ENCODE peak calls at places on chromosomes 5 and 9, in seven cellular contexts. T, N, U, P, Y, K and S are unnamed samples.

GRCh38 chr5:110401881-110402280 is 324.6 kb downstream of the TMEM232 start:
- DNase-seq in T (no peak), N (no peak), U (no peak), P (no peak), Y (no peak), K (no peak), S (no peak)

GRCh38 chr5:143002459-143003327 is 232.5 kb downstream of the ARHGAP26 start:
- DNase-seq in T (peak), N (peak), U (peak), P (peak), Y (peak), K (peak), S (no peak)

GRCh38 chr5:65474129-65474711 is 7.5 kb downstream of the ADAMTS6 start:
- DNase-seq in T (no peak), N (no peak), U (no peak), P (no peak), Y (no peak), K (no peak), S (no peak)

GRCh38 chr5:138601444-138601843 is 26.2 kb upstream of the HSPA9 start:
- DNase-seq in T (no peak), N (peak), U (no peak), P (peak), Y (peak), K (no peak), S (no peak)

GRCh38 chr5:62152394-62153123 is 153.4 kb upstream of the KIF2A start:
- DNase-seq in T (no peak), N (no peak), U (no peak), P (no peak), Y (no peak), K (no peak), S (no peak)

GRCh38 chr9:83701769-83702168 is 6.0 kb downstream of the UBQLN1 start:
- DNase-seq in T (no peak), N (no peak), U (no peak), P (no peak), Y (peak), K (no peak), S (no peak)

GRCh38 chr5:104793031-104793430 is 1230.4 kb upstream of the NUDT12 start:
- DNase-seq in T (no peak), N (no peak), U (no peak), P (no peak), Y (no peak), K (no peak), S (no peak)

GRCh38 chr9:129111762-129112151 is 542 bp downstream of the PTPA start:
- DNase-seq in T (no peak), N (peak), U (peak), P (peak), Y (peak), K (no peak), S (no peak)

GRCh38 chr5:96432245-96433065 is 593 bp downstream of the PCSK1 start:
- DNase-seq in T (no peak), N (no peak), U (no peak), P (no peak), Y (no peak), K (no peak), S (no peak)

GRCh38 chr5:29379619-29380018 is 1813.9 kb upstream of the CDH6 start:
- DNase-seq in T (no peak), N (no peak), U (no peak), P (no peak), Y (no peak), K (no peak), S (no peak)

GRCh38 chr5:79111960-79112702 is 522 bp downstream of the BHMT start:
- DNase-seq in T (no peak), N (no peak), U (no peak), P (no peak), Y (no peak), K (no peak), S (no peak)

GRCh38 chr9:70421272-70422180 is 7.1 kb upstream of the KLF9 start:
- DNase-seq in T (no peak), N (no peak), U (peak), P (peak), Y (peak), K (no peak), S (no peak)

GRCh38 chr5:111069839-111070238 is 1.7 kb upstream of the TSLP start:
- DNase-seq in T (no peak), N (no peak), U (no peak), P (no peak), Y (peak), K (no peak), S (no peak)

GRCh38 chr5:174187481-174187880 is 142.0 kb downstream of the NSG2 start:
- DNase-seq in T (no peak), N (no peak), U (no peak), P (no peak), Y (no peak), K (no peak), S (no peak)

GRCh38 chr5:154002093-154002492 is 36.6 kb downstream of the FAM114A2 start:
- DNase-seq in T (no peak), N (no peak), U (no peak), P (no peak), Y (peak), K (no peak), S (no peak)

GRCh38 chr9:126419475-126419874 is 92.8 kb downstream of the MVB12B start:
- DNase-seq in T (no peak), N (no peak), U (no peak), P (no peak), Y (no peak), K (no peak), S (no peak)

GRCh38 chr5:166493627-166494026 is 1797.8 kb upstream of the WWC1 start:
- DNase-seq in T (no peak), N (no peak), U (no peak), P (no peak), Y (no peak), K (no peak), S (no peak)

GRCh38 chr9:78214492-78214891 is 21.4 kb upstream of the CEP78 start:
- DNase-seq in T (no peak), N (no peak), U (no peak), P (no peak), Y (no peak), K (no peak), S (no peak)

GRCh38 chr5:38455797-38456330 is 100.6 kb downstream of the LIFR start:
- DNase-seq in T (no peak), N (no peak), U (no peak), P (no peak), Y (no peak), K (no peak), S (peak)

GRCh38 chr9:101445353-101446029 is 9.9 kb upstream of the ALDOB start:
- DNase-seq in T (no peak), N (no peak), U (no peak), P (no peak), Y (peak), K (no peak), S (no peak)

GRCh38 chr9:121938621-121939020 is 154.5 kb downstream of the TTLL11 start:
- DNase-seq in T (no peak), N (no peak), U (no peak), P (no peak), Y (no peak), K (no peak), S (no peak)

GRCh38 chr5:94777163-94777885 is 158.9 kb downstream of the SLF1 start:
- DNase-seq in T (no peak), N (no peak), U (no peak), P (no peak), Y (no peak), K (no peak), S (no peak)

GRCh38 chr5:20524956-20525529 is 537.0 kb upstream of the CDH18 start:
- DNase-seq in T (no peak), N (no peak), U (no peak), P (no peak), Y (no peak), K (no peak), S (no peak)

GRCh38 chr5:141737485-141737884 is 55.5 kb upstream of the ARAP3 start:
- DNase-seq in T (no peak), N (no peak), U (no peak), P (no peak), Y (no peak), K (no peak), S (no peak)

GRCh38 chr9:76400534-76401096 is 6.4 kb upstream of the RFK start:
- DNase-seq in T (no peak), N (no peak), U (no peak), P (no peak), Y (peak), K (no peak), S (no peak)

GRCh38 chr5:179822444-179822990 is 1.8 kb downstream of the SQSTM1 start:
- DNase-seq in T (peak), N (no peak), U (no peak), P (no peak), Y (no peak), K (no peak), S (no peak)

GRCh38 chr5:179825655-179826182 is 5.0 kb downstream of the SQSTM1 start:
- DNase-seq in T (no peak), N (peak), U (no peak), P (no peak), Y (no peak), K (no peak), S (no peak)

GRCh38 chr5:179824745-179825112 is 4.0 kb downstream of the SQSTM1 start:
- DNase-seq in T (no peak), N (no peak), U (no peak), P (no peak), Y (no peak), K (no peak), S (no peak)

GRCh38 chr5:179822059-179822432 is 1.3 kb downstream of the SQSTM1 start:
- DNase-seq in T (no peak), N (no peak), U (no peak), P (no peak), Y (no peak), K (no peak), S (no peak)

GRCh38 chr5:179823937-179824744 is 3.4 kb downstream of the SQSTM1 start:
- DNase-seq in T (peak), N (no peak), U (no peak), P (no peak), Y (no peak), K (no peak), S (no peak)
- TF ChIP-seq POLR2A in T (no peak), N (no peak), U (no peak), P (no peak), Y (no peak), K (no peak), S (no peak)

GRCh38 chr5:157718529-157718928 is 12.7 kb upstream of the THG1L start:
- DNase-seq in T (no peak), N (no peak), U (peak), P (no peak), Y (peak), K (no peak), S (no peak)
- TF ChIP-seq CTCF in T (peak), N (peak), U (peak), P (peak), Y (peak), K (peak), S (peak)

GRCh38 chr9:107625383-107625984 is 135.9 kb upstream of the KLF4 start:
- DNase-seq in T (peak), N (no peak), U (no peak), P (no peak), Y (no peak), K (no peak), S (no peak)
- H3K4me3 ChIP-seq in T (no peak), N (no peak), U (no peak), P (no peak), Y (no peak), K (no peak), S (no peak)

GRCh38 chr5:103360475-103360874 is 101.9 kb downstream of the MACIR start:
- DNase-seq in T (no peak), N (no peak), U (no peak), P (no peak), Y (no peak), K (no peak), S (no peak)

GRCh38 chr5:103366938-103367549 is 108.5 kb downstream of the MACIR start:
- DNase-seq in T (no peak), N (no peak), U (no peak), P (no peak), Y (no peak), K (no peak), S (no peak)

GRCh38 chr5:103367722-103368121 is 109.2 kb downstream of the MACIR start:
- DNase-seq in T (no peak), N (no peak), U (no peak), P (no peak), Y (no peak), K (no peak), S (no peak)

GRCh38 chr5:103362211-103362610 is 103.6 kb downstream of the MACIR start:
- DNase-seq in T (no peak), N (no peak), U (no peak), P (no peak), Y (peak), K (no peak), S (no peak)

GRCh38 chr5:103364074-103364473 is 105.5 kb downstream of the MACIR start:
- DNase-seq in T (no peak), N (no peak), U (no peak), P (no peak), Y (peak), K (no peak), S (no peak)
- TF ChIP-seq POLR2A in T (no peak), N (no peak), U (no peak), P (no peak), Y (no peak), K (no peak), S (no peak)

DNA sequence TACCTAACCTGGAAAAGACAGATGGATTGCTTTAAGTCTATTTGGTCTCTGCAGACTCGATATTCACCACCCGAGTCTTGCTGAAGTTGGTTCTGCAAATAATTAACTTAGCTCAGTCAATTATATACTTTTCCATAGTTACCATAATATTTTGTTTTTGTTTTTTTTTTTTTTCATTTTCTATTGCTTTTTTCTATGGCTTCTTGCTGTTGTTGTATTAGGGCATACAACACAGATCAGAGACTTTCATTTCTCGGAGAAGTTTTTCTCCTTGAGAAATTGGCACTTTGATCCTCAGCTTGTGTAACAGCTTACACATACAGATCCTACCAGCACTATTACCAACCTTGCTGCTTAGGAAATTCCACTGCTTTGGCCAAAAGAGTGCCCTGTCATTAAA is 88.0 kb downstream of the GPR21 start:
- DNase-seq in T (no peak), N (no peak), U (no peak), P (no peak), Y (no peak), K (no peak), S (no peak)
- TF ChIP-seq CTCF in T (no peak), N (no peak), U (no peak), P (no peak), Y (no peak), K (no peak), S (no peak)

GRCh38 chr9:18189876-18190670 is 283.9 kb upstream of the ADAMTSL1 start:
- DNase-seq in T (no peak), N (no peak), U (no peak), P (no peak), Y (peak), K (no peak), S (no peak)
- H3K4me3 ChIP-seq in T (no peak), N (no peak), U (no peak), P (no peak), Y (no peak), K (no peak), S (no peak)

DNA sequence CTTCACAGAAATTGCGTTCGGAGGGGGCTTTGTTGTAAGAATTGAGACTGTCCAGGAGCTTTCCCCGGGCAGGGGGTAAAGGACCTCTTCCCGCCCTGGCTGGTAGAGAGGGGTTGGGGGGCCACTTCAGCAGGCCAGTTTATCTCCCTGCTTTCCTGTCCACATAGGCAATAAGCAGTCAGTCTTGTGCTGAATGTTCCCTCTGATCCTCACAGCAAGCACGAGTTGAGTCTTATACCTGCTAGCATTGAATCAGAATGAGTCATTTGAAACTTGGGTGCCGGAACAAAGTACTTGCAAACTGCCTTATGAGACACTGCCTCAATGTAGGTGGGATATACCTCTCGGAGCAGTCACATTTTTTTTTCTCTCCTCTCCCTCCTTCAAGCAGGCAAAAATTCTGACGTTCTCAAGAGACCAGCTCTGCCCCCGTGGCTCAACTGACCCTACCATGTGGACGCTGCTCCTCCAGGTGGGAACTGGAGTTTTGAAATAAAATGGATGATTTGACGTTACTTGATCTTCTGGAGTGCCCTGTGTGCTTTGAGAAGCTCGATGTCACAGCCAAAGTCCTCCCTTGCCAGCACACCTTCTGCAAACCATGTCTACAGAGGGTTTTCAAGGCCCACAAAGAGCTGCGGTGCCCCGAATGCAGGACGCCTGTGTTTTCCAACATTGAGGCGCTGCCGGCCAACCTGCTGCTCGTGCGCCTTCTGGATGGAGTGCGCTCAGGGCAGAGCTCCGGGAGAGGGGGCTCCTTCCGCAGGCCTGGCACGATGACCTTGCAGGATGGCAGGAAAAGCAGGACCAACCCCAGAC is 1.3 kb downstream of the SH3RF2 start:
- DNase-seq in T (no peak), N (peak), U (no peak), P (no peak), Y (peak), K (no peak), S (peak)
- TF ChIP-seq POLR2A in T (no peak), N (peak), U (no peak), P (no peak), Y (no peak), K (no peak), S (no peak)

GRCh38 chr5:175444905-175445456 is 999 bp upstream of the DRD1 start:
- DNase-seq in T (no peak), N (no peak), U (no peak), P (no peak), Y (no peak), K (no peak), S (no peak)
- TF ChIP-seq CTCF in T (no peak), N (no peak), U (peak), P (no peak), Y (no peak), K (no peak), S (peak)

DNA sequence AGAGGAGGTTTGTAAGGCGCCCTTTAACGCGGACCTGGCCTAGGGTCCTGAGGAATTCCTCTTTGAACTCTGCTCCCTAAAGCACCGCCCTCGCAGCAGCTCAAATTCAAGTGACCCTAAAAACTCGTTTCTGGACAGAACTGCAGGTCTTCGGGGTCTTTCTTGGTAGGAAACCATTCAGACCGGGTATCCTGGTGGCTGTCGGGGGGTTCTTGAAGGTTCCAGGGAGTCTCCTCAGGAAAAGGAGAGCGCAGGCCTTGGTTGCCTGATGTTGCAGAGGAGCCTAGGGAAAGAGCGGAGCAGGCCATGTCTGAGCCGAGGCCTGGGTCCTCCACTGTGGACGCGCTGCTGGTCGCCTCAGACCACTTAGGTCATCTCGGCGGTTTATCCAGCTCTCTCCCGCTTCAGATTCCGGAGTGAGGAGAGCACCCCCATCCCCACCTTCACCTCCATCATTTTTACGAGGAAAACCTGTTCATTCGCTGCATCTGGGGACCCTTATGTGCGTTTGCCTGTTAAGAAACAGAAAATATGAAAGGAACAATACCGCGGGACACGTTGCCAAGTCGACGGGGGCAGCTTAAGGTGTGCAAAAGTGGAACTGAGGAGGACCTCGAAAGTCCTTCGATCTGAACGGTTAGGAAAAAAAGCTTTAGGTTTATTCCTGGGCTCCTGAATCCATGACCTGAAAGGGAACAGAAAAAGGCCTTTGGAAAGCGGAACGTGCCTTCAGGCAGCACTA is 299.4 kb downstream of the PARP8 start:
- DNase-seq in T (peak), N (no peak), U (no peak), P (no peak), Y (no peak), K (no peak), S (no peak)
- H3K4me3 ChIP-seq in T (no peak), N (no peak), U (no peak), P (no peak), Y (no peak), K (no peak), S (peak)